ENCODE peak calls at places on chromosome 2, in five cellular contexts. One of them, this sample, is unnamed.

GRCh38 chr2:45236268-45236667 is 227.0 kb upstream of the SIX2 start:
- DNase-seq in GM19239: no peak
- DNase-seq in posterior vena cava: no peak
- DNase-seq in activated T-helper 2 cell treated with anti-CD3 and anti-CD28 coated beads, Interferon-gamma antibody, Interleukin-2, Interleukin-4, amounts not matched to agents 10 μg/mL and 5 μg/mL and 100 μg/mL, durations not matched to agents 14 hours and 24 hours and 36 hours: no peak
- DNase-seq in H4: no peak
- DNase-seq in this sample: no peak

GRCh38 chr2:202909394-202910192 is 1.9 kb downstream of the WDR12 start:
- DNase-seq in GM19239: no peak
- DNase-seq in posterior vena cava: no peak
- DNase-seq in activated T-helper 2 cell treated with anti-CD3 and anti-CD28 coated beads, Interferon-gamma antibody, Interleukin-2, Interleukin-4, amounts not matched to agents 10 μg/mL and 5 μg/mL and 100 μg/mL, durations not matched to agents 14 hours and 24 hours and 36 hours: no peak
- DNase-seq in H4: no peak
- DNase-seq in this sample: no peak

GRCh38 chr2:85433511-85434089 is 15.1 kb downstream of the SH2D6 start:
- DNase-seq in GM19239: no peak
- DNase-seq in posterior vena cava: peak
- DNase-seq in activated T-helper 2 cell treated with anti-CD3 and anti-CD28 coated beads, Interferon-gamma antibody, Interleukin-2, Interleukin-4, amounts not matched to agents 10 μg/mL and 5 μg/mL and 100 μg/mL, durations not matched to agents 14 hours and 24 hours and 36 hours: no peak
- DNase-seq in H4: peak
- DNase-seq in this sample: peak

GRCh38 chr2:128448331-128449225 is 129.9 kb upstream of the HS6ST1 start:
- DNase-seq in GM19239: no peak
- DNase-seq in posterior vena cava: no peak
- DNase-seq in activated T-helper 2 cell treated with anti-CD3 and anti-CD28 coated beads, Interferon-gamma antibody, Interleukin-2, Interleukin-4, amounts not matched to agents 10 μg/mL and 5 μg/mL and 100 μg/mL, durations not matched to agents 14 hours and 24 hours and 36 hours: no peak
- DNase-seq in H4: no peak
- DNase-seq in this sample: no peak

GRCh38 chr2:26438926-26439325 is 37.2 kb downstream of the DRC1 start:
- DNase-seq in GM19239: no peak
- DNase-seq in posterior vena cava: no peak
- DNase-seq in activated T-helper 2 cell treated with anti-CD3 and anti-CD28 coated beads, Interferon-gamma antibody, Interleukin-2, Interleukin-4, amounts not matched to agents 10 μg/mL and 5 μg/mL and 100 μg/mL, durations not matched to agents 14 hours and 24 hours and 36 hours: no peak
- DNase-seq in H4: no peak
- DNase-seq in this sample: no peak

GRCh38 chr2:107437265-107437664 is 389.4 kb upstream of the RGPD4 start:
- DNase-seq in GM19239: no peak
- DNase-seq in posterior vena cava: no peak
- DNase-seq in activated T-helper 2 cell treated with anti-CD3 and anti-CD28 coated beads, Interferon-gamma antibody, Interleukin-2, Interleukin-4, amounts not matched to agents 10 μg/mL and 5 μg/mL and 100 μg/mL, durations not matched to agents 14 hours and 24 hours and 36 hours: no peak
- DNase-seq in H4: no peak
- DNase-seq in this sample: no peak

GRCh38 chr2:238281826-238282480 is 6.5 kb downstream of the PER2 start:
- DNase-seq in GM19239: no peak
- DNase-seq in posterior vena cava: no peak
- DNase-seq in activated T-helper 2 cell treated with anti-CD3 and anti-CD28 coated beads, Interferon-gamma antibody, Interleukin-2, Interleukin-4, amounts not matched to agents 10 μg/mL and 5 μg/mL and 100 μg/mL, durations not matched to agents 14 hours and 24 hours and 36 hours: no peak
- DNase-seq in H4: no peak
- DNase-seq in this sample: no peak

GRCh38 chr2:107735206-107735605 is 91.5 kb upstream of the RGPD4 start:
- DNase-seq in GM19239: no peak
- DNase-seq in posterior vena cava: no peak
- DNase-seq in activated T-helper 2 cell treated with anti-CD3 and anti-CD28 coated beads, Interferon-gamma antibody, Interleukin-2, Interleukin-4, amounts not matched to agents 10 μg/mL and 5 μg/mL and 100 μg/mL, durations not matched to agents 14 hours and 24 hours and 36 hours: no peak
- DNase-seq in H4: no peak
- DNase-seq in this sample: no peak

GRCh38 chr2:15040429-15041084 is 408.0 kb downstream of the LRATD1 start:
- DNase-seq in GM19239: no peak
- DNase-seq in posterior vena cava: no peak
- DNase-seq in activated T-helper 2 cell treated with anti-CD3 and anti-CD28 coated beads, Interferon-gamma antibody, Interleukin-2, Interleukin-4, amounts not matched to agents 10 μg/mL and 5 μg/mL and 100 μg/mL, durations not matched to agents 14 hours and 24 hours and 36 hours: no peak
- DNase-seq in H4: no peak
- DNase-seq in this sample: no peak

GRCh38 chr2:238501311-238501710 is 74.6 kb downstream of the ASB1 start:
- DNase-seq in GM19239: no peak
- DNase-seq in posterior vena cava: peak
- DNase-seq in activated T-helper 2 cell treated with anti-CD3 and anti-CD28 coated beads, Interferon-gamma antibody, Interleukin-2, Interleukin-4, amounts not matched to agents 10 μg/mL and 5 μg/mL and 100 μg/mL, durations not matched to agents 14 hours and 24 hours and 36 hours: no peak
- DNase-seq in H4: no peak
- DNase-seq in this sample: no peak

GRCh38 chr2:73268831-73269685 is 15.2 kb downstream of the FBXO41 start:
- DNase-seq in GM19239: peak
- DNase-seq in posterior vena cava: peak
- DNase-seq in activated T-helper 2 cell treated with anti-CD3 and anti-CD28 coated beads, Interferon-gamma antibody, Interleukin-2, Interleukin-4, amounts not matched to agents 10 μg/mL and 5 μg/mL and 100 μg/mL, durations not matched to agents 14 hours and 24 hours and 36 hours: peak
- DNase-seq in H4: no peak
- DNase-seq in this sample: no peak